ENCODE peak calls at places on chromosomes 11 and 22, in six cellular contexts. One of them, this sample, is unnamed.

GRCh38 chr11:11748706-11749365 is 92.9 kb upstream of the USP47 start:
- DNase-seq in left lung: no peak
- DNase-seq in astrocyte of the spinal cord: no peak
- DNase-seq in ovary: no peak
- DNase-seq in neuronal stem cell: no peak
- DNase-seq in endothelial cell: no peak
- DNase-seq in this sample: no peak

GRCh38 chr22:29346659-29347058 is 31.2 kb upstream of the RASL10A start:
- DNase-seq in neuronal stem cell: no peak
- DNase-seq in endothelial cell: no peak
- DNase-seq in astrocyte of the spinal cord: no peak
- DNase-seq in left lung: no peak
- DNase-seq in ovary: no peak
- DNase-seq in this sample: no peak

GRCh38 chr11:78318733-78319132 is 98.9 kb downstream of the GAB2 start:
- DNase-seq in endothelial cell: no peak
- DNase-seq in astrocyte of the spinal cord: no peak
- DNase-seq in neuronal stem cell: peak
- DNase-seq in left lung: no peak
- DNase-seq in ovary: no peak
- DNase-seq in this sample: no peak

GRCh38 chr11:114147389-114148382 is 88.2 kb downstream of the ZBTB16 start:
- DNase-seq in neuronal stem cell: no peak
- DNase-seq in left lung: no peak
- DNase-seq in endothelial cell: no peak
- DNase-seq in ovary: no peak
- DNase-seq in astrocyte of the spinal cord: no peak
- DNase-seq in this sample: no peak

GRCh38 chr11:47711225-47711624 is 3.9 kb downstream of the AGBL2 start:
- DNase-seq in neuronal stem cell: no peak
- DNase-seq in left lung: no peak
- DNase-seq in ovary: no peak
- DNase-seq in endothelial cell: no peak
- DNase-seq in astrocyte of the spinal cord: no peak
- DNase-seq in this sample: no peak

GRCh38 chr11:46216040-46216764 is 61.3 kb upstream of the CREB3L1 start:
- DNase-seq in neuronal stem cell: no peak
- DNase-seq in left lung: no peak
- DNase-seq in endothelial cell: no peak
- DNase-seq in astrocyte of the spinal cord: no peak
- DNase-seq in ovary: no peak
- DNase-seq in this sample: no peak

GRCh38 chr11:17898782-17899181 is 114.1 kb downstream of the SERGEF start:
- DNase-seq in endothelial cell: no peak
- DNase-seq in left lung: no peak
- DNase-seq in ovary: no peak
- DNase-seq in astrocyte of the spinal cord: no peak
- DNase-seq in neuronal stem cell: no peak
- DNase-seq in this sample: peak

GRCh38 chr11:45388472-45388871 is 102.3 kb upstream of the SYT13 start:
- DNase-seq in astrocyte of the spinal cord: no peak
- DNase-seq in ovary: no peak
- DNase-seq in left lung: no peak
- DNase-seq in neuronal stem cell: no peak
- DNase-seq in endothelial cell: no peak
- DNase-seq in this sample: no peak

GRCh38 chr11:111285205-111286079 is 12.9 kb upstream of the POU2AF3 start:
- DNase-seq in endothelial cell: no peak
- DNase-seq in neuronal stem cell: no peak
- DNase-seq in ovary: no peak
- DNase-seq in left lung: no peak
- DNase-seq in astrocyte of the spinal cord: no peak
- DNase-seq in this sample: no peak

GRCh38 chr11:74306440-74307175 is 4.8 kb downstream of the P4HA3 start:
- DNase-seq in left lung: no peak
- DNase-seq in ovary: no peak
- DNase-seq in neuronal stem cell: no peak
- DNase-seq in endothelial cell: no peak
- DNase-seq in astrocyte of the spinal cord: no peak
- DNase-seq in this sample: no peak

This sample was measured in H9.